ENCODE peak calls at places on chromosome 4, in ten cellular contexts. L, J, C, M, F, Q, Y, G, V and P are unnamed samples. For H3K36me3, the result is how much of the 10 kb centered on the place peaks cover.

GRCh38 chr4:63757919-63758318 is 651.3 kb downstream of the TECRL start:
- DNase-seq in L (no peak), J (no peak), C (no peak), M (no peak), F (no peak), Q (no peak), Y (no peak), G (no peak), V (no peak), P (no peak)

GRCh38 chr4:140996757-140997156 is 136.5 kb downstream of the RNF150 start:
- DNase-seq in L (peak), J (no peak), C (no peak), M (no peak), F (no peak), Q (no peak), Y (no peak), G (no peak), V (no peak), P (no peak)

GRCh38 chr4:168604496-168605373 is 107.9 kb downstream of the PALLD start:
- DNase-seq in L (peak), J (peak), C (peak), M (no peak), F (no peak), Q (no peak), Y (no peak), G (no peak), V (no peak), P (no peak)

GRCh38 chr4:66108898-66109297 is 438.6 kb upstream of the EPHA5 start:
- DNase-seq in L (no peak), J (no peak), C (no peak), M (no peak), F (no peak), Q (no peak), Y (no peak), G (no peak), V (no peak), P (no peak)

GRCh38 chr4:70637239-70637920 is 8.8 kb downstream of the ENAM start:
- DNase-seq in L (peak), J (no peak), C (no peak), M (no peak), F (no peak), Q (no peak), Y (no peak), G (no peak), V (no peak), P (no peak)

GRCh38 chr4:15002659-15003440 is 569 bp downstream of the CPEB2 start:
- DNase-seq in L (peak), J (peak), C (no peak), M (peak), F (peak), Q (peak), Y (peak), G (peak), V (peak), P (peak)

GRCh38 chr4:72677886-72678285 is 108.9 kb upstream of the ADAMTS3 start:
- DNase-seq in L (no peak), J (no peak), C (no peak), M (no peak), F (no peak), Q (no peak), Y (no peak), G (no peak), V (no peak), P (no peak)

GRCh38 chr4:173448919-173449641 is 50.2 kb upstream of the SCRG1 start:
- DNase-seq in L (peak), J (no peak), C (no peak), M (no peak), F (no peak), Q (no peak), Y (no peak), G (no peak), V (no peak), P (no peak)

GRCh38 chr4:46250997-46251396 is 127.1 kb upstream of the GABRG1 start:
- DNase-seq in L (no peak), J (no peak), C (no peak), M (no peak), F (no peak), Q (no peak), Y (no peak), G (no peak), V (no peak), P (no peak)

GRCh38 chr4:70902577-70903281 is 560 bp downstream of the MOB1B start:
- DNase-seq in L (peak), J (no peak), C (no peak), M (no peak), F (peak), Q (no peak), Y (no peak), G (no peak), V (peak), P (no peak)

GRCh38 chr4:153205028-153205648 is 895 bp downstream of the TRIM2 start:
- DNase-seq in L (no peak), J (no peak), C (no peak), M (no peak), F (no peak), Q (no peak), Y (no peak), G (no peak), V (no peak), P (peak)
- TF ChIP-seq POLR2A in L (no peak), J (no peak), C (no peak), M (no peak), F (no peak), Q (no peak), Y (no peak), G (no peak), V (no peak), P (no peak)

GRCh38 chr4:22637306-22637705 is 55.4 kb upstream of the GBA3 start:
- DNase-seq in L (no peak), J (no peak), C (no peak), M (no peak), F (no peak), Q (no peak), Y (no peak), G (no peak), V (no peak), P (no peak)

GRCh38 chr4:22634541-22635181 is 58.1 kb upstream of the GBA3 start:
- DNase-seq in L (no peak), J (no peak), C (no peak), M (peak), F (no peak), Q (peak), Y (no peak), G (no peak), V (no peak), P (no peak)

DNA sequence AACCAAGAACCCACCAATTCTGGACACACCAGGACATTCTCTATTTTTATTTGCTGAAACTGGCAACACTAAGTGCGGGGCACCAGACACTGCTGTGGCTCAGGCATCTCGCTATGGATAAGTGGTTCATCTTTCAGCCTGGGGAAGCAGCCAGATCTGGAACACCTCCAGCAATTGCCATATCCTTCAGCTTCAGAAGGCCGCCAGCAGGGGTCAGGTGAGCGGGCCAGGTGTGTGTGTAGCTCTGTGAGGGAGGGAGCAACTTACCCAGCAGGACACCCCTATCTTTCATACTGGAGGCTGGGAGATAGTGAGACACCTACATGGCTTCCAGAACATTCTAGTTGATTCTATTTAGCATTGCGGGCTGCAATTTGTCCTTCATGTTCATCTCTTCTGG is 57.0 kb upstream of the GBA3 start:
- DNase-seq in L (no peak), J (no peak), C (no peak), M (no peak), F (no peak), Q (no peak), Y (no peak), G (no peak), V (no peak), P (no peak)
- TF ChIP-seq CTCF in L (no peak), J (no peak), C (peak), M (no peak), F (no peak), Q (no peak), Y (no peak), G (no peak), V (no peak), P (no peak)

GRCh38 chr4:126564283-126564854 is 1068.4 kb upstream of the INTU start:
- DNase-seq in L (peak), J (no peak), C (no peak), M (no peak), F (no peak), Q (no peak), Y (no peak), G (no peak), V (no peak), P (no peak)

GRCh38 chr4:126572264-126572663 is 1060.5 kb upstream of the INTU start:
- DNase-seq in L (no peak), J (no peak), C (no peak), M (no peak), F (no peak), Q (no peak), Y (no peak), G (no peak), V (no peak), P (no peak)

GRCh38 chr4:126563389-126563788 is 1069.4 kb upstream of the INTU start:
- DNase-seq in L (no peak), J (no peak), C (no peak), M (no peak), F (no peak), Q (no peak), Y (no peak), G (no peak), V (no peak), P (no peak)

DNA sequence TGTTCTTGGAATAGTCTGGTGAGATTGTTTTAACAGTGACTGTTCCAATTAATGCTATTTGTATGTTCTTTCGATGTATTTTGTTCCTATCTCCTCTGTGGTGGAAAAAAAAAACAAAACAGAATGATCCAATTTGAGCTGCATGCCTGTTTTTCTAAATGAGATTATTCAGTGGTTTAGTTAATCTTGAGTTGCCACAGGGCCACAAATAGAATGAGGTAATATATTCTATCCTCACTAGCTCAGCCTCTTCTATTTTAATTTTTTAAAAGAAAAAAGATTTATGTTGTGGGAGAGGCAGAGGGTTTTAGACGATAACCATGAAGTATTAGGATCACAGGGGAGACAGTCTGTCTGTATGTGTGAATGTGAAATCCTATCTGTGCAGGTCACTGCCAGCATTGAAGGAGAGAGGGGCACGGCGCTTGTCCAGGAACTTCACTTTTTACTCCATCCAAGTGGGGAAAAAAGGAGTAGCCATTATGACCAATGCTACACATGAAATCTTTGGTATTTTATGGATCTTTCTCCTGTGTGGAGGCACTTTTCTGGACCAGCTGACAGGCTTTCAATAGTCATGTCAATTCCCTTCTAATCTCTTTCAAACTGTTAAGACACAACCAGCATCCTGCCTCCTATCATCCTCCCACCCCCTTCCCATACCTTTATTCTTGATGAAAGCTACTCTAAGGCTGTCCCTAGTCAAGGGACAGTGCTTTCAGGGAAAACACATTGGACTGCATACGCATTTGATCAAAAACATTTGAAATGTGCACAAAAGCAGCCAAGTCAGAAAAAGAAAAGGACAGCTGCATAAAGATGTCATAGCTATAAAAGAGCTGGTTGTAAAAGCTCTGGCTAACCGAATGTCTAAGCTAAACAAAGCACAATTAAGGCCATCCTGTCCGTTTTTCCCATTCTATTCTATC is 1063.8 kb upstream of the INTU start:
- DNase-seq in L (no peak), J (no peak), C (no peak), M (no peak), F (no peak), Q (no peak), Y (no peak), G (no peak), V (no peak), P (no peak)
- H3K36me3 ChIP-seq in L (under half), J (under half), C (under half), M (under half), F (under half), Q (under half), Y (under half), G (under half), V (under half), P (under half)

DNA sequence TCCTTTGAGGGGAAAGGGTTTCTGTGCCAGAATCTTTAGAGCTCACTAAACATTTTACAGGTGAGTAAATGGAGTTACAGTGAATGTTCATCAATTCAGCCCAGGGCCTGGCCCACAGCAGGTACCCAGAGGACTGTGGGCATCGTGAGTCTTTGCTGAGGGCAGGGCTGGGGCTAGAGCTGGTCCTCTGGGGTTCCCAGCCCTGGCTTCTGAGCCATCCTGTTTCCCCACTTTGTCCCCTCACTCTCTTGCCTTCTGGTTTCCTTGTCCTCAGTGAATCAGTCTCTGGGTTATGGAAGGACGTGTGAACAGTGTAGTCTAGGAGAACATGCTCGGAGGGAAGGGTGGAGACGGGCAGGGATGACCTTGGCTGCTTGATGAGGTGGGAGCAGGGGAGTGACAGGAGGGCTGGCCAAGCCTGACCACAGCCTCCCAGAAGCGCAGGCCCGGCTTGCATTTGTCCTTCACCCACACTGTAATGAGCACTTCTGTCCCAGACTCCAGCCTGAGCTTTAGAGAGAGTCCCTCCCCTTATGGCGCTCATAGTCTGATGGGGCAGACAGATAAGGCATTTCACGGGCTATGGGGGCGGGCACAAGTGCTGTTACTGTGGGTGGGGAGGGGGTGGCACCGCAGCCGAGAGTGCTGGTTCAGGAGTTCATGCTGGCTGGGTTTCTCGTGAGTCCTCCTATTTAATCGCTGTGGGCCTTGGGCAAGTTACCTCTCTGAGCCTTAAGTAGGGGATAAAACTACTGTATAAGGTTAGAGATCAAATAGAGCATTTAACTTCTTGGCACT is 17.3 kb downstream of the TBC1D14 start:
- DNase-seq in L (peak), J (no peak), C (no peak), M (peak), F (no peak), Q (peak), Y (no peak), G (no peak), V (no peak), P (peak)
- TF ChIP-seq POLR2A in L (no peak), J (peak), C (no peak), M (peak), F (no peak), Q (peak), Y (no peak), G (no peak), V (peak), P (no peak)

DNA sequence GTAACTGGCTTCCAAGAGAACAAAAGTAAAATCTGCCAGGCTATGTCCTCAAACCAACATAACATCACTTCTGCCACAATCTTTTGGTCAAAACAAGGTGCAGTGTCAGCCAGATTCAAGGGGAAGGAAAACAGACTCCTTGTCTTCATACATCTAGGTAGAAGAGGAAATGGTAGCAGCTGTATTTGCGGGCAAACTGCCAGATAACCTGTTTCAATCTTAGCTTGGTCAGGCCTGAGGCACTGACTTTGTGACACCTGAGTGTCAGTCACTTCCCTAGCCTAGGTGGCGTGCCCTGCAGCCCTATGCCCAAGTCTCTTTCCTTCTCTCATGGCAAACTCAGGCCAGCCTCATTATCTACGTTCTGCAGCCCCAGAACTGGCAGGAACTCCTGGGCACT is 146.2 kb upstream of the JADE1 start:
- DNase-seq in L (no peak), J (no peak), C (no peak), M (no peak), F (no peak), Q (no peak), Y (no peak), G (no peak), V (no peak), P (no peak)
- TF ChIP-seq CTCF in L (no peak), J (no peak), C (no peak), M (no peak), F (no peak), Q (no peak), Y (no peak), G (no peak), V (no peak), P (no peak)

DNA sequence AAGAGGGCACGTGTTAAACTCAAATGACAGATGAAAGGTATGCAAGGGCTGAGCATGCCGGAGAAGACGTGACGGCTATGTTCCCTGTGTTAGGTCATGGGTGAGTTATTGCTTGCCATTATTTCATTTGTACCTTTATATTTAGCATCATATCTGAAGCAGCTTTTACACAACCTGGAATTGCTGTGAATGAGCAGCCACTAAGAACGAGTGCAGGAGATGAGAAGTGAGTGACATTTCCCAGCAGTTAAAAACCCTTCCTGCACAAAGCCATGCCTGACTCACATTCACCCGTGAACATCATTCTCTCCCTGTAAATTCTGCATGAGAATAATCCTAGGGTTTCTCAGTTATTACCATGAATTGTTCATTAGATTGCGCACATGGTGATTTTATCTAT is 433.2 kb upstream of the ZFP42 start:
- DNase-seq in L (no peak), J (no peak), C (no peak), M (no peak), F (no peak), Q (no peak), Y (no peak), G (no peak), V (no peak), P (no peak)
- H3K36me3 ChIP-seq in L (under half), J (under half), C (under half), M (under half), F (under half), Q (under half), Y (under half), G (under half), V (under half), P (under half)

GRCh38 chr4:8384397-8385060 is 56.0 kb downstream of the ACOX3 start:
- DNase-seq in L (no peak), J (no peak), C (no peak), M (peak), F (no peak), Q (no peak), Y (no peak), G (peak), V (no peak), P (peak)

GRCh38 chr4:8386731-8387130 is 53.8 kb downstream of the ACOX3 start:
- DNase-seq in L (no peak), J (no peak), C (no peak), M (peak), F (no peak), Q (peak), Y (no peak), G (no peak), V (no peak), P (peak)

GRCh38 chr4:8383451-8384160 is 56.9 kb downstream of the ACOX3 start:
- DNase-seq in L (peak), J (no peak), C (no peak), M (peak), F (no peak), Q (no peak), Y (no peak), G (peak), V (no peak), P (no peak)

GRCh38 chr4:8385611-8386010 is 54.9 kb downstream of the ACOX3 start:
- DNase-seq in L (no peak), J (no peak), C (no peak), M (no peak), F (no peak), Q (peak), Y (no peak), G (no peak), V (no peak), P (no peak)

DNA sequence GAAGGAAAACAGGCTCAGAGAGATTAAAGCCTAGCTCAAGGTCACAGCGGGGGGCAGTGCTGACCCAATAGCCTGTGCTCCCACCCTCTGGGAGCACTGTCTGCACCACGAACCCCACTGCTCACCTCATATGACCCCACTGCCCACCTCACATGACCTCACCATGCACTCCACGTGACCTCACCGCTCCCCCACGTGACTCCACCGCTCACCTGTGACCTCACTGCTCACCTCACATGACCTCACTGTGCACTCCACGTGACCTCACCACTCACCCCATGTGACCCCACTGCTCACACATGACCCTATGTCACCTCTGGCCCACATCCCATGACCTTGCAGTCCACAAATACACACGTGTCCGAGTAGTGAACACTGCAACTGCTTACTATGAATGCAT is 55.4 kb downstream of the ACOX3 start:
- DNase-seq in L (no peak), J (no peak), C (no peak), M (peak), F (no peak), Q (no peak), Y (no peak), G (peak), V (no peak), P (no peak)
- TF ChIP-seq POLR2A in L (no peak), J (no peak), C (no peak), M (no peak), F (no peak), Q (no peak), Y (no peak), G (no peak), V (no peak), P (no peak)

GRCh38 chr4:128379860-128380259 is 92.2 kb upstream of the PGRMC2 start:
- DNase-seq in L (peak), J (no peak), C (no peak), M (peak), F (no peak), Q (peak), Y (no peak), G (no peak), V (no peak), P (peak)
- TF ChIP-seq CTCF in L (peak), J (no peak), C (peak), M (peak), F (peak), Q (peak), Y (peak), G (no peak), V (peak), P (no peak)

GRCh38 chr4:888029-888428 is 44.1 kb downstream of the GAK start:
- DNase-seq in L (no peak), J (no peak), C (no peak), M (no peak), F (no peak), Q (no peak), Y (no peak), G (no peak), V (no peak), P (no peak)
- H3K36me3 ChIP-seq in L (half or more), J (under half), C (under half), M (under half), F (under half), Q (half or more), Y (half or more), G (under half), V (half or more), P (under half)